ENCODE peak calls at places on chromosomes 7 and 10, in five cellular contexts. V is HCT116, T is A549, W is uterus, H is prostate gland. X is an unnamed sample.

GRCh38 chr10:113539789-113540188 is 13.1 kb upstream of the HABP2 start:
- DNase-seq in V (no peak), T (no peak), W (no peak), H (no peak), X (no peak)

GRCh38 chr7:70498232-70498631 is 633.7 kb upstream of the GALNT17 start:
- DNase-seq in V (no peak), T (no peak), W (no peak), H (no peak), X (no peak)

GRCh38 chr7:84060760-84061261 is 133.8 kb downstream of the SEMA3A start:
- DNase-seq in V (no peak), T (peak; percentile 10), W (no peak), H (no peak), X (no peak)

GRCh38 chr10:114920459-114920858 is 17.5 kb upstream of the TRUB1 start:
- DNase-seq in V (no peak), T (no peak), W (no peak), H (no peak), X (no peak)

GRCh38 chr7:140261522-140261921 is 84.7 kb upstream of the KDM7A start:
- DNase-seq in V (no peak), T (no peak), W (no peak), H (no peak), X (no peak)

GRCh38 chr10:124332426-124332825 is 86.3 kb downstream of the OAT start:
- DNase-seq in V (no peak), T (no peak), W (no peak), H (no peak), X (no peak)

GRCh38 chr7:22083711-22084289 is 138.1 kb upstream of the CDCA7L start:
- DNase-seq in V (no peak), T (no peak), W (peak; percentile 26), H (no peak), X (no peak)

GRCh38 chr10:60913091-60913490 is 30.9 kb downstream of the RHOBTB1 start:
- DNase-seq in V (no peak), T (no peak), W (no peak), H (no peak), X (no peak)

GRCh38 chr10:85193796-85194195 is 865.4 kb downstream of the CCSER2 start:
- DNase-seq in V (no peak), T (no peak), W (no peak), H (no peak), X (no peak)

GRCh38 chr7:66413379-66414114 is 208.4 kb downstream of the TPST1 start:
- DNase-seq in V (no peak), T (peak; percentile 97), W (peak; percentile 70), H (peak; percentile 52), X (no peak)

GRCh38 chr10:119705434-119705831 is 20.4 kb upstream of the INPP5F start:
- DNase-seq in V (no peak), T (no peak), W (no peak), H (no peak), X (no peak)

GRCh38 chr7:43904533-43905208 is 1.7 kb downstream of the URGCP start:
- DNase-seq in V (no peak), T (no peak), W (no peak), H (no peak), X (no peak)

GRCh38 chr7:105932835-105933477 is 30.1 kb upstream of the CDHR3 start:
- DNase-seq in V (no peak), T (no peak), W (no peak), H (no peak), X (no peak)

GRCh38 chr10:129505500-129506075 is 38.5 kb downstream of the MGMT start:
- DNase-seq in V (no peak), T (no peak), W (no peak), H (no peak), X (peak; percentile 55)

GRCh38 chr7:30285531-30286284 is 1.3 kb downstream of the ZNRF2 start:
- DNase-seq in V (no peak), T (no peak), W (peak; percentile 25), H (peak; percentile 20), X (no peak)

GRCh38 chr10:99832439-99832838 is 50.0 kb downstream of the ABCC2 start:
- DNase-seq in V (no peak), T (no peak), W (no peak), H (no peak), X (no peak)

GRCh38 chr10:35448687-35449662 is 112.7 kb downstream of the CCNY start:
- DNase-seq in V (no peak), T (no peak), W (no peak), H (no peak), X (no peak)

GRCh38 chr7:44172803-44173424 is 16.3 kb downstream of the GCK start:
- DNase-seq in V (no peak), T (no peak), W (no peak), H (no peak), X (no peak)

GRCh38 chr10:62554632-62555199 is 180.5 kb downstream of the ZNF365 start:
- DNase-seq in V (peak; percentile 8), T (no peak), W (no peak), H (no peak), X (no peak)

GRCh38 chr7:836429-836828 is 4.2 kb downstream of the SUN1 start:
- DNase-seq in V (peak; percentile 27), T (peak; percentile 18), W (peak; percentile 59), H (no peak), X (no peak)

GRCh38 chr10:19412531-19412930 is 363.9 kb downstream of the MALRD1 start:
- DNase-seq in V (no peak), T (no peak), W (no peak), H (peak; percentile 31), X (no peak)

GRCh38 chr10:22713853-22714523 is 390 bp downstream of the PIP4K2A start:
- DNase-seq in V (no peak), T (no peak), W (no peak), H (peak; percentile 11), X (no peak)

GRCh38 chr10:25808372-25808771 is 125.7 kb upstream of the MYO3A start:
- DNase-seq in V (no peak), T (no peak), W (no peak), H (no peak), X (no peak)

GRCh38 chr7:54546081-54546985 is 4.2 kb downstream of the VSTM2A start:
- DNase-seq in V (no peak), T (peak; percentile 47), W (no peak), H (no peak), X (no peak)

GRCh38 chr7:45968856-45969536 is 47.9 kb upstream of the IGFBP3 start:
- DNase-seq in V (no peak), T (no peak), W (no peak), H (no peak), X (no peak)

GRCh38 chr10:94224656-94225055 is 138.1 kb downstream of the NOC3L start:
- DNase-seq in V (no peak), T (peak; percentile 22), W (no peak), H (no peak), X (peak; percentile 29)

GRCh38 chr10:100085596-100085995 is 3.9 kb upstream of the CPN1 start:
- DNase-seq in V (no peak), T (no peak), W (no peak), H (no peak), X (no peak)

GRCh38 chr7:77550586-77550985 is 13.5 kb downstream of the PTPN12 start:
- DNase-seq in V (no peak), T (no peak), W (no peak), H (no peak), X (no peak)

GRCh38 chr7:15015545-15016314 is 113.2 kb upstream of the DGKB start:
- DNase-seq in V (peak; percentile 87), T (peak; percentile 26), W (peak; percentile 65), H (peak; percentile 59), X (peak; percentile 73)

GRCh38 chr7:94330474-94331027 is 64.1 kb upstream of the COL1A2 start:
- DNase-seq in V (no peak), T (no peak), W (no peak), H (no peak), X (no peak)

GRCh38 chr10:105611244-105611798 is 970.2 kb downstream of the SORCS3 start:
- DNase-seq in V (no peak), T (no peak), W (no peak), H (no peak), X (no peak)

GRCh38 chr10:94760586-94761178 is 1.8 kb upstream of the CYP2C19 start:
- DNase-seq in V (no peak), T (no peak), W (no peak), H (no peak), X (no peak)

GRCh38 chr10:11750420-11750819 is 8.2 kb downstream of the ECHDC3 start:
- DNase-seq in V (no peak), T (no peak), W (no peak), H (no peak), X (no peak)

DNA sequence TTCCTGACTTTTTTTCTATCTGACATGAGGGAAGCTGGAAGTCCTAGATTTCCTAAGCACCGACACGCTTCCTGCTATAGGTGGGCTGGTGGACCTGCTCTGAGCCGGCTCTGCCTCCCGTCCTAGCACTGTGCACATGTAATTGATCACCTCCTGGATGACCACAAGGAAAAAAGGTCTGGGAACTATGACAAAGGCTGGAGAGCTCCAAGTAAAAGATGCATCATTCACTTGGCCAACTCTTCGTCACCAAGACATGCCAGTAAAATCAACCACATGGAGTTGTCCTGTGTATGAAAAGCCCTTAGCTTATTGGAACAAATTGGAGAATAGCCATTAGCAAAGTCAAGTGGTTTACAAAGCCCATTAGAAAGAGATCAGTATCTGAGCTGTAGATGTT is 104.7 kb downstream of the ITIH5 start:
- DNase-seq in V (no peak), T (no peak), W (no peak), H (no peak), X (no peak)
- H3K27ac ChIP-seq in V (no peak overlapping the region), T (no peak overlapping the region), W (peak overlapping the region; percentile 68), H (no peak overlapping the region), X (no peak overlapping the region)

GRCh38 chr10:37748170-37748569 is 109.2 kb downstream of the ZNF248 start:
- DNase-seq in V (no peak), T (no peak), W (no peak), H (no peak), X (no peak)
- H3K27ac ChIP-seq in V (no peak overlapping the region), T (no peak overlapping the region), W (no peak overlapping the region), H (no peak overlapping the region), X (no peak overlapping the region)

GRCh38 chr7:102992820-102993531 is 80.2 kb downstream of the LRRC17 start:
- DNase-seq in V (peak; percentile 80), T (no peak), W (no peak), H (no peak), X (no peak)

GRCh38 chr7:102991540-102992214 is 78.9 kb downstream of the LRRC17 start:
- DNase-seq in V (peak; percentile 96), T (peak; percentile 93), W (no peak), H (peak; percentile 64), X (peak; percentile 86)

GRCh38 chr7:102990642-102991041 is 77.8 kb downstream of the LRRC17 start:
- DNase-seq in V (no peak), T (no peak), W (no peak), H (no peak), X (no peak)

GRCh38 chr7:102992509-102992819 is 79.7 kb downstream of the LRRC17 start:
- DNase-seq in V (no peak), T (no peak), W (no peak), H (no peak), X (no peak)

DNA sequence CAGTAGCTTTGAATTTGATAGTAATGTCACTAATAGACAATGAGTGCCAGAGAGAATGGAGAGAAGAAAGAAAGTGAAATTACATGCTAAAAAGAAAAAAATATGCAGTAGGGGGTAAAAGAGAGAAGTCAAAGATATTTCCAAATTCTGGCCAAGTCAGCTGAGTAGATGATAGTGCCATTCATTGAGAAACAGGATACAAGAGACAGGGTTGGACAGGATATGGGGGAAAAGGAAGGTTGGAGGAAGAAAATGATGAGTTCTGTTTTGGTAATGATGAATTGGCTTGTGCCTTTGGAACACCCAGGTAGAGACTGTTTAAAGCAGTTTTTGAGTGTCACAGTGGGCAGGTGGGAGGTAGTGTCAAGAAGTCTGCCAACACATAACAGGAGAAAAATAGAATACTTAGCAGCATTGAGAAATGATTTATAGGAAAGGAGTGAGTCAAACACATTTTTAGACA is 78.3 kb downstream of the LRRC17 start:
- DNase-seq in V (no peak), T (no peak), W (no peak), H (no peak), X (no peak)
- H3K27ac ChIP-seq in V (peak overlapping the region; percentile 94), T (peak overlapping the region; percentile 78), W (peak overlapping the region; percentile 55), H (no peak overlapping the region), X (peak overlapping the region; percentile 79)

GRCh38 chr7:47557317-47557985 is 24.5 kb downstream of the TNS3 start:
- DNase-seq in V (no peak), T (peak; percentile 76), W (peak; percentile 51), H (no peak), X (no peak)
- H3K27ac ChIP-seq in V (peak overlapping the region; percentile 48), T (peak overlapping the region; percentile 74), W (peak overlapping the region; percentile 71), H (peak overlapping the region; percentile 47), X (peak overlapping the region; percentile 82)

X was measured in epithelial cell of prostate.